ENCODE peak calls at places on chromosomes 6 and 20, in four cellular contexts. One of them, this sample, is unnamed.
A peak's percentile ranks its signal among the peaks of the same experiment; 100 is the strongest.

GRCh38 chr6:163579880-163580295 is 165.4 kb downstream of the QKI start:
- DNase-seq in cardiac muscle cell: peak; percentile 44
- DNase-seq in HepG2: no peak
- DNase-seq in endothelial cell: no peak
- DNase-seq in this sample: no peak

GRCh38 chr6:3542032-3542640 is 85.3 kb upstream of the SLC22A23 start:
- DNase-seq in HepG2: no peak
- DNase-seq in endothelial cell: no peak
- DNase-seq in cardiac muscle cell: no peak
- DNase-seq in this sample: no peak

GRCh38 chr20:23245553-23246128 is 105.0 kb upstream of the NXT1 start:
- DNase-seq in cardiac muscle cell: peak; percentile 58
- DNase-seq in endothelial cell: peak; percentile 68
- DNase-seq in HepG2: peak; percentile 52
- DNase-seq in this sample: peak; percentile 47

GRCh38 chr6:138263963-138264362 is 45.7 kb upstream of the PBOV1 start:
- DNase-seq in cardiac muscle cell: no peak
- DNase-seq in endothelial cell: no peak
- DNase-seq in HepG2: no peak
- DNase-seq in this sample: no peak

GRCh38 chr20:47502801-47503239 is 1.1 kb downstream of the NCOA3 start:
- DNase-seq in cardiac muscle cell: peak; percentile 36
- DNase-seq in endothelial cell: no peak
- DNase-seq in HepG2: peak; percentile 52
- DNase-seq in this sample: no peak

GRCh38 chr6:169774347-169774746 is 22.9 kb downstream of the ERMARD start:
- DNase-seq in cardiac muscle cell: no peak
- DNase-seq in HepG2: no peak
- DNase-seq in endothelial cell: no peak
- DNase-seq in this sample: no peak

GRCh38 chr6:170198298-170198697 is 92.6 kb downstream of the DLL1 start:
- DNase-seq in endothelial cell: no peak
- DNase-seq in cardiac muscle cell: no peak
- DNase-seq in HepG2: no peak
- DNase-seq in this sample: no peak

GRCh38 chr20:9068896-9069663 is at the start of gene PLCB4:
- DNase-seq in HepG2: no peak
- DNase-seq in endothelial cell: peak; percentile 34
- DNase-seq in cardiac muscle cell: peak; percentile 72
- DNase-seq in this sample: no peak

GRCh38 chr20:60262967-60263603 is 304.9 kb downstream of the CDH26 start:
- DNase-seq in endothelial cell: peak; percentile 62
- DNase-seq in HepG2: peak; percentile 29
- DNase-seq in cardiac muscle cell: peak; percentile 25
- DNase-seq in this sample: peak; percentile 42

GRCh38 chr20:39195495-39196129 is 233.5 kb downstream of the DHX35 start:
- DNase-seq in HepG2: no peak
- DNase-seq in endothelial cell: peak; percentile 14
- DNase-seq in cardiac muscle cell: peak; percentile 43
- DNase-seq in this sample: peak; percentile 71

GRCh38 chr6:110537208-110538123 is 61.1 kb upstream of the SLC22A16 start:
- DNase-seq in cardiac muscle cell: no peak
- DNase-seq in endothelial cell: no peak
- DNase-seq in HepG2: peak; percentile 73
- DNase-seq in this sample: no peak

GRCh38 chr20:58420798-58421496 is 31.9 kb downstream of the VAPB start:
- DNase-seq in HepG2: no peak
- DNase-seq in cardiac muscle cell: no peak
- DNase-seq in endothelial cell: no peak
- DNase-seq in this sample: no peak

GRCh38 chr6:87945966-87946365 is 101.7 kb upstream of the SPACA1 start:
- DNase-seq in cardiac muscle cell: no peak
- DNase-seq in endothelial cell: no peak
- DNase-seq in HepG2: no peak
- DNase-seq in this sample: no peak

GRCh38 chr6:12878741-12879140 is 162.2 kb downstream of the PHACTR1 start:
- DNase-seq in HepG2: no peak
- DNase-seq in endothelial cell: no peak
- DNase-seq in cardiac muscle cell: no peak
- DNase-seq in this sample: no peak

GRCh38 chr6:95087394-95088097 is 489.8 kb upstream of the MANEA start:
- DNase-seq in HepG2: peak; percentile 1
- DNase-seq in endothelial cell: no peak
- DNase-seq in cardiac muscle cell: peak; percentile 86
- DNase-seq in this sample: no peak

GRCh38 chr6:90610671-90611542 is 24.0 kb upstream of the MAP3K7 start:
- DNase-seq in cardiac muscle cell: peak; percentile 61
- DNase-seq in HepG2: no peak
- DNase-seq in endothelial cell: peak; percentile 53
- DNase-seq in this sample: peak; percentile 69

GRCh38 chr20:60062431-60063336 is 104.5 kb downstream of the CDH26 start:
- DNase-seq in HepG2: no peak
- DNase-seq in cardiac muscle cell: no peak
- DNase-seq in endothelial cell: no peak
- DNase-seq in this sample: no peak

GRCh38 chr6:168355716-168356522 is 36.3 kb upstream of the DACT2 start:
- DNase-seq in HepG2: peak; percentile 49
- DNase-seq in endothelial cell: peak; percentile 79
- DNase-seq in cardiac muscle cell: peak; percentile 67
- DNase-seq in this sample: peak; percentile 77

GRCh38 chr6:15776458-15776980 is 113.7 kb upstream of the DTNBP1 start:
- DNase-seq in endothelial cell: no peak
- DNase-seq in HepG2: no peak
- DNase-seq in cardiac muscle cell: no peak
- DNase-seq in this sample: no peak

GRCh38 chr6:130070747-130071146 is 52.4 kb downstream of the L3MBTL3 start:
- DNase-seq in HepG2: no peak
- DNase-seq in endothelial cell: no peak
- DNase-seq in cardiac muscle cell: no peak
- DNase-seq in this sample: no peak

GRCh38 chr20:6079011-6079410 is 25.2 kb upstream of the LRRN4 start:
- DNase-seq in endothelial cell: no peak
- DNase-seq in cardiac muscle cell: no peak
- DNase-seq in HepG2: no peak
- DNase-seq in this sample: no peak

GRCh38 chr6:140871911-140872310 is 1260.8 kb upstream of the GJE1 start:
- DNase-seq in endothelial cell: no peak
- DNase-seq in HepG2: no peak
- DNase-seq in cardiac muscle cell: no peak
- DNase-seq in this sample: no peak

GRCh38 chr20:44167736-44168135 is 19.3 kb downstream of the JPH2 start:
- DNase-seq in cardiac muscle cell: no peak
- DNase-seq in endothelial cell: no peak
- DNase-seq in HepG2: no peak
- DNase-seq in this sample: no peak

GRCh38 chr20:19903168-19903676 is 113.9 kb upstream of the NAA20 start:
- DNase-seq in endothelial cell: no peak
- DNase-seq in HepG2: peak; percentile 86
- DNase-seq in cardiac muscle cell: no peak
- DNase-seq in this sample: no peak

GRCh38 chr6:33909737-33910136 is 105.9 kb upstream of the MLN start:
- DNase-seq in endothelial cell: no peak
- DNase-seq in cardiac muscle cell: peak; percentile 39
- DNase-seq in HepG2: no peak
- DNase-seq in this sample: no peak

GRCh38 chr20:61737346-61737745 is 328.3 kb downstream of the TAF4 start:
- DNase-seq in cardiac muscle cell: no peak
- DNase-seq in HepG2: no peak
- DNase-seq in endothelial cell: no peak
- DNase-seq in this sample: no peak

GRCh38 chr20:63718996-63719395 is 11.2 kb downstream of the ZGPAT start:
- DNase-seq in endothelial cell: no peak
- DNase-seq in HepG2: no peak
- DNase-seq in cardiac muscle cell: no peak
- DNase-seq in this sample: no peak

GRCh38 chr20:11522359-11522758 is 395.3 kb upstream of the BTBD3 start:
- DNase-seq in HepG2: no peak
- DNase-seq in endothelial cell: no peak
- DNase-seq in cardiac muscle cell: no peak
- DNase-seq in this sample: no peak

GRCh38 chr6:25337004-25337403 is 57.8 kb downstream of the CARMIL1 start:
- DNase-seq in cardiac muscle cell: no peak
- DNase-seq in endothelial cell: no peak
- DNase-seq in HepG2: no peak
- DNase-seq in this sample: no peak

GRCh38 chr6:34888441-34888820 is 589 bp upstream of the TAF11 start:
- DNase-seq in endothelial cell: no peak
- DNase-seq in HepG2: no peak
- DNase-seq in cardiac muscle cell: no peak
- DNase-seq in this sample: no peak

GRCh38 chr20:58113706-58114105 is 114.7 kb downstream of the ANKRD60 start:
- DNase-seq in cardiac muscle cell: no peak
- DNase-seq in HepG2: no peak
- DNase-seq in endothelial cell: no peak
- DNase-seq in this sample: no peak

GRCh38 chr6:136956590-136957573 is 34.8 kb downstream of the SLC35D3 start:
- DNase-seq in HepG2: no peak
- DNase-seq in endothelial cell: peak; percentile 58
- DNase-seq in cardiac muscle cell: peak; percentile 67
- DNase-seq in this sample: peak; percentile 30

GRCh38 chr6:18246205-18246604 is 18.1 kb downstream of the DEK start:
- DNase-seq in HepG2: no peak
- DNase-seq in endothelial cell: no peak
- DNase-seq in cardiac muscle cell: no peak
- DNase-seq in this sample: no peak

GRCh38 chr6:73382462-73383113 is 12.0 kb upstream of the DDX43 start:
- DNase-seq in endothelial cell: no peak
- DNase-seq in HepG2: no peak
- DNase-seq in cardiac muscle cell: no peak
- DNase-seq in this sample: no peak

GRCh38 chr6:35018746-35019145 is 122.4 kb downstream of the TCP11 start:
- DNase-seq in endothelial cell: no peak
- DNase-seq in HepG2: no peak
- DNase-seq in cardiac muscle cell: no peak
- DNase-seq in this sample: no peak

GRCh38 chr20:40651121-40651520 is 37.9 kb downstream of the MAFB start:
- DNase-seq in endothelial cell: no peak
- DNase-seq in HepG2: no peak
- DNase-seq in cardiac muscle cell: no peak
- DNase-seq in this sample: no peak
- TF ChIP-seq CTCF in endothelial cell: no peak
- TF ChIP-seq CTCF in HepG2: no peak
- TF ChIP-seq CTCF in cardiac muscle cell: no peak
- TF ChIP-seq CTCF in this sample: no peak

GRCh38 chr6:151539506-151540268 is 45.9 kb downstream of the CCDC170 start:
- DNase-seq in endothelial cell: no peak
- DNase-seq in HepG2: no peak
- DNase-seq in cardiac muscle cell: no peak
- DNase-seq in this sample: no peak
- TF ChIP-seq CTCF in endothelial cell: no peak
- TF ChIP-seq CTCF in HepG2: no peak
- TF ChIP-seq CTCF in cardiac muscle cell: no peak
- TF ChIP-seq CTCF in this sample: no peak

GRCh38 chr6:106163446-106163965 is 77.4 kb downstream of the PRDM1 start:
- DNase-seq in endothelial cell: no peak
- DNase-seq in HepG2: no peak
- DNase-seq in cardiac muscle cell: peak; percentile 39
- DNase-seq in this sample: no peak
- TF ChIP-seq CTCF in endothelial cell: no peak
- TF ChIP-seq CTCF in HepG2: no peak
- TF ChIP-seq CTCF in cardiac muscle cell: no peak
- TF ChIP-seq CTCF in this sample: no peak

DNA sequence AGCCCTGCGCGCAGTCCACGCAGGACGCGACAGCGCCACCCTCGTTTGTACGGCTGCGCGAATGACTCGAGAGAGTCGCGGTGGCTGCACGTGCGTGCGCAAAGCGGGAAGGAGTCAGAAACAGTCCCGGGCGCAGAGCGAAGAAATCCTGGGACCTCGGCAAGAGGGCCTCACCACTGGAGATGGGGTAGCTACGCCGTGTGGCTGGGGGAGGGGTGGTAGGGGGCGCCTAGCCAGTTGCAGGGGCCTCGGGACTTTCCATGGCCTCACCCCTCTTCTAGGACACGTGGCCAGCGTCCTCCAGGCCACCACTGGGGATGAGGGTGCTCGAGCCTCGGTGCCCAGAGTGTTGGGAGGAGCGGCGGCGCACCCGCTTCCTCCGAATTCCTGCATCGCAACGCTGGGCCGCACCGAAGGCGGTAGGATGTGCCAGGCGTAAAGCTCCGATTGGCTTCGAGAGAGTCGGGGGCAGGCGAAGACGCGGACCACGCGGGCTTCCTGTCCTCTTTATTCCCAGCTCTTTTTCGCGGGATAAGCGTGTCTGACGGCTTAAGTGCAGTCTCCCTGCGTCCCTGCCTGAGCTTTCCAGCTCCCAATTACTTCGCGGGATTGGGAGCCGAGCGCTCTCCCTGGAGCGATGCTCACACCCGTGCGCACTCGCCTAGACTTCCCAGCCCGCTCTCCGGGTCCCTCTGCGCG is 38.7 kb downstream of the NCR2 start:
- DNase-seq in cardiac muscle cell: peak; percentile 46
- DNase-seq in HepG2: no peak
- DNase-seq in endothelial cell: peak; percentile 21
- DNase-seq in this sample: peak; percentile 53
- TF ChIP-seq CTCF in cardiac muscle cell: no peak
- TF ChIP-seq CTCF in HepG2: no peak
- TF ChIP-seq CTCF in endothelial cell: no peak
- TF ChIP-seq CTCF in this sample: no peak

DNA sequence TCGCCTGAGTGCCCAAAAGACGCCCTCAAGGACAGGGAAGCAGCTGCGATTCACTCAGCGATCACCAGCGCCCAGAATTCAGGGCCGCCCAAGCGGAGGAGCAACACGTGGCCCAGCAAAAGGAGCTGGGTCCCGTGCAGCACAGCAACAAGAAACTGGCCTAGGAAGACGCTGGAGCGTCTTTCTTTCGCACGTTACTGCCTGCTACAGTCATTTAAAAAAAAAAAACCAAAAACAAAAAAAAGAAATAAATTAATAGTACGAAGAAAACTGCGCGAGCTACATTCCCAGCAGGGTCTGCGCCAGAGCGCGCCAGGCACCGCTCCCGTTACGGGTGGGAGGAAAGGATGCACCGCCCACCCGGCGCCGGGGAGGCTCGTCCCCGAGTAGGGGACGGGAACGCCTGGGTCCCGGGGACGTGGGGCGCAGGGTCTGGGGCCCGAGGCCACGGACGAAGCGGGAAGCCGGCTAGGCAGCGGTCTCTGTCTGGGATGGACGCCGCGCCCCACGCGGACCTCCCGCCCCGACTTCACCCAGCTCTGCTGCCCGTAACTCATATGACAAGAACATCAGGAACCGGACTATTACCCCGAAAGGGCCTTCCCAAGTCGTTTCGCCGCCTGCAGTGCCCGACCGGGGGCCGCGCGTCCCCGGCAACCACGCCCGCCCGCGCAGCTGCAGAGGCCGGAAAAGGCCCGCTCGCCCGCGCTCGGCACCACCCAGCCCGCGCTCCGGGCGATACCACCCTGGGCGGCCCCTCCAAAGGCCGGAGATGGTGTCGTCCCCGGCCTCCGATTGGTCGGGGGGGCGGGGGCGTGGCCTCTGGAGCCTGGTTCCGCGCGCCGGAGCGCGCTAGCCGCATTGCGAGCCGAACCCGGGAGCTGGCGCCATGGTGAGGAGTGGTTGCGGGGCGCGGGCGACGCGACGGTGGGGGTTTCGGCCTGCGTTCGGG is at the start of gene NOP56:
- DNase-seq in endothelial cell: peak; percentile 97
- DNase-seq in cardiac muscle cell: peak; percentile 92
- DNase-seq in HepG2: peak; percentile 88
- DNase-seq in this sample: peak; percentile 95
- TF ChIP-seq CTCF in endothelial cell: no peak
- TF ChIP-seq CTCF in cardiac muscle cell: no peak
- TF ChIP-seq CTCF in HepG2: no peak
- TF ChIP-seq CTCF in this sample: no peak